ENCODE peak calls at places on chromosomes 13 and 19, in ten cellular contexts. F, M, C, W, O, Y, I, A, N and H are unnamed samples.

GRCh38 chr13:40149611-40150283 is 494.3 kb downstream of the COG6 start:
- DNase-seq in F (peak; percentile 66), M (no peak), C (no peak), W (no peak), O (no peak), Y (peak; percentile 63), I (peak; percentile 95), A (peak; percentile 53), N (no peak), H (peak; percentile 89)

GRCh38 chr19:48635966-48636858 is 967 bp downstream of the DBP start:
- DNase-seq in F (peak; percentile 66), M (no peak), C (no peak), W (no peak), O (peak; percentile 74), Y (no peak), I (no peak), A (no peak), N (no peak), H (no peak)

GRCh38 chr13:77874406-77874805 is 44.2 kb downstream of the EDNRB start:
- DNase-seq in F (no peak), M (no peak), C (no peak), W (no peak), O (no peak), Y (no peak), I (peak; percentile 65), A (peak; percentile 80), N (no peak), H (peak; percentile 73)

GRCh38 chr13:92573467-92574057 is 653.0 kb upstream of the GPC6 start:
- DNase-seq in F (no peak), M (peak; percentile 70), C (no peak), W (no peak), O (no peak), Y (no peak), I (peak; percentile 34), A (peak; percentile 7), N (no peak), H (peak; percentile 9)

GRCh38 chr19:40282920-40283319 is 2.2 kb downstream of the AKT2 start:
- DNase-seq in F (no peak), M (no peak), C (no peak), W (no peak), O (no peak), Y (no peak), I (no peak), A (peak; percentile 22), N (no peak), H (no peak)

GRCh38 chr13:98476106-98476505 is 100.8 kb downstream of the STK24 start:
- DNase-seq in F (no peak), M (peak; percentile 82), C (no peak), W (no peak), O (no peak), Y (no peak), I (no peak), A (no peak), N (no peak), H (no peak)

GRCh38 chr19:29326849-29327840 is 114.2 kb upstream of the UQCRFS1 start:
- DNase-seq in F (no peak), M (peak; percentile 14), C (no peak), W (no peak), O (no peak), Y (no peak), I (no peak), A (no peak), N (no peak), H (no peak)

GRCh38 chr19:6110360-6110977 is at the start of gene RFX2:
- DNase-seq in F (peak; percentile 99), M (peak; percentile 99), C (peak; percentile 97), W (peak; percentile 98), O (peak; percentile 100), Y (peak; percentile 90), I (peak; percentile 99), A (peak; percentile 98), N (peak; percentile 99), H (peak; percentile 98)

GRCh38 chr19:51688665-51689571 is 4.2 kb upstream of the SPACA6 start:
- DNase-seq in F (peak; percentile 96), M (peak; percentile 97), C (peak; percentile 84), W (peak; percentile 82), O (peak; percentile 72), Y (peak; percentile 83), I (peak; percentile 97), A (peak; percentile 95), N (peak; percentile 67), H (peak; percentile 96)

GRCh38 chr19:11111117-11111770 is 22.0 kb downstream of the LDLR start:
- DNase-seq in F (no peak), M (no peak), C (no peak), W (no peak), O (no peak), Y (no peak), I (no peak), A (no peak), N (no peak), H (no peak)

GRCh38 chr19:41352609-41353465 is 885 bp downstream of the TGFB1 start:
- DNase-seq in F (peak; percentile 67), M (peak; percentile 70), C (peak; percentile 19), W (no peak), O (peak; percentile 70), Y (no peak), I (peak; percentile 51), A (peak; percentile 44), N (peak; percentile 41), H (peak; percentile 46)

GRCh38 chr13:23952796-23953195 is 55.5 kb upstream of the C1QTNF9B start:
- DNase-seq in F (no peak), M (no peak), C (no peak), W (no peak), O (no peak), Y (no peak), I (no peak), A (no peak), N (no peak), H (no peak)

GRCh38 chr19:49875801-49876421 is 1.2 kb downstream of the AKT1S1 start:
- DNase-seq in F (peak; percentile 78), M (peak; percentile 67), C (peak; percentile 37), W (peak; percentile 15), O (peak; percentile 68), Y (no peak), I (no peak), A (peak; percentile 29), N (peak; percentile 41), H (peak; percentile 49)